ENCODE peak calls at places on chromosome 14, in eight cellular contexts. R is NCI-H1092, J is mucosa of descending colon, N is A549, C is lower lobe of right lung, Y is ACHN, B is fibroblast of villous mesenchyme, D is iris pigment epithelial cell. K is an unnamed sample.

GRCh38 chr14:80095623-80096022 is 115.7 kb downstream of the DIO2 start:
- DNase-seq in N (peak), D (peak), J (no peak), C (no peak), Y (no peak), R (no peak), B (peak), K (no peak)

GRCh38 chr14:82029038-82029437 is 495.4 kb upstream of the SEL1L start:
- DNase-seq in Y (no peak), C (no peak), B (no peak), N (no peak), R (no peak), D (no peak), J (no peak), K (no peak)

GRCh38 chr14:61280092-61280525 is 1.0 kb downstream of the TMEM30B start:
- DNase-seq in C (no peak), J (peak), R (no peak), B (no peak), D (no peak), Y (no peak), N (no peak), K (peak)

GRCh38 chr14:91980157-91980556 is 32.7 kb upstream of the FBLN5 start:
- DNase-seq in D (peak), J (no peak), Y (peak), N (peak), R (no peak), C (no peak), B (peak), K (no peak)

GRCh38 chr14:20247651-20248246 is 8.7 kb downstream of the OR11H4 start:
- DNase-seq in J (no peak), Y (peak), D (no peak), C (no peak), N (peak), R (no peak), B (no peak), K (no peak)

GRCh38 chr14:103641181-103641580 is 12.2 kb downstream of the KLC1 start:
- DNase-seq in C (no peak), J (no peak), Y (peak), B (no peak), D (peak), N (no peak), R (no peak), K (no peak)

GRCh38 chr14:99724196-99724891 is 40.2 kb downstream of the CYP46A1 start:
- DNase-seq in N (no peak), R (no peak), J (no peak), C (peak), Y (no peak), D (no peak), B (no peak), K (no peak)

GRCh38 chr14:93898731-93899130 is 28.4 kb upstream of the FAM181A start:
- DNase-seq in D (no peak), N (no peak), C (no peak), R (no peak), J (no peak), Y (no peak), B (no peak), K (no peak)

GRCh38 chr14:64714432-64715025 is 10.3 kb downstream of the PLEKHG3 start:
- DNase-seq in J (no peak), Y (no peak), B (no peak), D (no peak), N (no peak), C (no peak), R (no peak), K (no peak)

GRCh38 chr14:92408186-92408585 is 85.2 kb downstream of the SLC24A4 start:
- DNase-seq in Y (no peak), R (no peak), D (peak), B (peak), N (no peak), J (no peak), C (no peak), K (no peak)

GRCh38 chr14:101849125-101849524 is 87.6 kb downstream of the PPP2R5C start:
- DNase-seq in D (no peak), R (no peak), N (no peak), B (no peak), J (peak), Y (no peak), C (no peak), K (no peak)

GRCh38 chr14:61472801-61473376 is 151.5 kb downstream of the PRKCH start:
- DNase-seq in D (peak), Y (no peak), B (peak), J (peak), C (no peak), R (no peak), N (no peak), K (no peak)

GRCh38 chr14:62213516-62213915 is 451.3 kb downstream of the SNAPC1 start:
- DNase-seq in N (no peak), B (peak), C (no peak), D (peak), R (peak), Y (no peak), J (no peak), K (no peak)

GRCh38 chr14:104656014-104656714 is 33.3 kb upstream of the INF2 start:
- DNase-seq in J (no peak), D (no peak), Y (no peak), R (no peak), B (no peak), N (no peak), C (no peak), K (no peak)

GRCh38 chr14:38992067-38992835 is 110.8 kb downstream of the SEC23A start:
- DNase-seq in D (no peak), B (no peak), R (no peak), Y (no peak), N (no peak), J (no peak), C (no peak), K (no peak)

GRCh38 chr14:61661471-61661988 is 33.8 kb upstream of the HIF1A start:
- DNase-seq in D (peak), B (peak), J (no peak), Y (no peak), N (no peak), R (no peak), C (no peak), K (no peak)

GRCh38 chr14:93619176-93619793 is 169.0 kb downstream of the PRIMA1 start:
- DNase-seq in R (peak), B (peak), D (peak), C (no peak), Y (peak), J (peak), N (peak), K (peak)

GRCh38 chr14:105582639-105583038 is 56.3 kb downstream of the TMEM121 start:
- DNase-seq in D (peak), N (no peak), C (no peak), B (no peak), J (no peak), Y (no peak), R (no peak), K (no peak)

GRCh38 chr14:76261371-76261811 is 109.7 kb downstream of the GPATCH2L start:
- DNase-seq in Y (no peak), C (no peak), D (peak), N (no peak), J (no peak), B (peak), R (no peak), K (no peak)

GRCh38 chr14:33674716-33675115 is 276.2 kb downstream of the EGLN3 start:
- DNase-seq in B (no peak), D (no peak), N (no peak), R (no peak), Y (no peak), J (no peak), C (no peak), K (no peak)

GRCh38 chr14:100673085-100673806 is 53.4 kb upstream of the DLK1 start:
- DNase-seq in D (no peak), R (peak), Y (no peak), N (no peak), B (no peak), C (peak), J (peak), K (peak)

GRCh38 chr14:74552623-74553022 is 59.1 kb downstream of the ISCA2 start:
- DNase-seq in D (no peak), R (no peak), C (peak), N (no peak), Y (no peak), J (peak), B (peak), K (peak)

GRCh38 chr14:89618309-89618708 is 201.3 kb upstream of the FOXN3 start:
- DNase-seq in Y (no peak), C (no peak), R (no peak), N (no peak), B (peak), J (peak), D (peak), K (no peak)

GRCh38 chr14:77303417-77304156 is 17.1 kb downstream of the POMT2 start:
- DNase-seq in D (peak), C (no peak), Y (peak), R (no peak), N (peak), J (no peak), B (peak), K (no peak)

GRCh38 chr14:103188691-103189480 is 65.6 kb downstream of the TNFAIP2 start:
- DNase-seq in C (peak), B (peak), R (no peak), Y (no peak), D (peak), J (peak), N (no peak), K (no peak)

GRCh38 chr14:52695481-52696091 is at the start of gene ERO1A:
- DNase-seq in B (peak), Y (peak), J (peak), N (peak), R (peak), D (peak), C (peak), K (peak)

GRCh38 chr14:99148131-99148530 is 123.9 kb downstream of the BCL11B start:
- DNase-seq in D (no peak), N (no peak), R (no peak), B (no peak), C (no peak), Y (no peak), J (no peak), K (no peak)

GRCh38 chr14:78917462-78917861 is 747.3 kb downstream of the NRXN3 start:
- DNase-seq in C (no peak), N (no peak), R (no peak), D (no peak), J (no peak), B (no peak), Y (no peak), K (no peak)

GRCh38 chr14:97180304-97181200 is 383.4 kb downstream of the VRK1 start:
- DNase-seq in J (no peak), Y (peak), R (no peak), N (peak), B (no peak), C (no peak), D (peak), K (no peak)

GRCh38 chr14:85824526-85824925 is 294.6 kb downstream of the FLRT2 start:
- DNase-seq in R (peak), N (no peak), D (no peak), B (no peak), J (no peak), C (no peak), Y (no peak), K (no peak)

GRCh38 chr14:68690106-68690960 is 102.5 kb downstream of the ZFP36L1 start:
- DNase-seq in B (no peak), N (no peak), Y (no peak), D (no peak), C (no peak), R (no peak), J (no peak), K (no peak)

GRCh38 chr14:104353921-104354701 is 215.7 kb downstream of the KIF26A start:
- DNase-seq in C (peak), J (no peak), Y (no peak), N (no peak), B (no peak), D (no peak), R (no peak), K (peak)

GRCh38 chr14:100065942-100066574 is 836 bp downstream of the EVL start:
- DNase-seq in N (no peak), Y (no peak), B (peak), C (no peak), J (peak), R (no peak), D (no peak), K (peak)

GRCh38 chr14:86787782-86788181 is 1205.2 kb downstream of the GALC start:
- DNase-seq in R (no peak), C (no peak), J (no peak), N (no peak), Y (no peak), B (peak), D (peak), K (no peak)

GRCh38 chr14:32896979-32897723 is 41.5 kb upstream of the NPAS3 start:
- DNase-seq in D (peak), J (no peak), R (no peak), C (no peak), N (no peak), B (peak), Y (peak), K (no peak)

GRCh38 chr14:89616425-89617141 is 199.6 kb upstream of the FOXN3 start:
- DNase-seq in R (no peak), D (peak), Y (no peak), C (no peak), B (peak), N (no peak), J (peak), K (no peak)

K was measured in left colon.